ENCODE peak calls at places on chromosomes 5 and 9, in ten cellular contexts. One of them, this sample, is unnamed.

GRCh38 chr5:128534729-128535128 is 3.3 kb downstream of the FBN2 start:
- DNase-seq in psoas muscle: no peak
- DNase-seq in HuH-7: no peak
- DNase-seq in ACHN: no peak
- DNase-seq in activated T-helper 1 cell treated with Interleukin-2 at 50 U/mL for 16 hours: no peak
- DNase-seq in aorta: no peak
- DNase-seq in MV-4-11: no peak
- DNase-seq in posterior cingulate gyrus: no peak
- DNase-seq in substantia nigra: no peak
- DNase-seq in heart right ventricle: peak
- DNase-seq in this sample: no peak

GRCh38 chr9:133135193-133135745 is 14.2 kb upstream of the RALGDS start:
- DNase-seq in psoas muscle: peak
- DNase-seq in HuH-7: no peak
- DNase-seq in ACHN: peak
- DNase-seq in activated T-helper 1 cell treated with Interleukin-2 at 50 U/mL for 16 hours: no peak
- DNase-seq in aorta: peak
- DNase-seq in MV-4-11: no peak
- DNase-seq in posterior cingulate gyrus: peak
- DNase-seq in substantia nigra: no peak
- DNase-seq in heart right ventricle: peak
- DNase-seq in this sample: peak

GRCh38 chr9:88266416-88266815 is 121.8 kb upstream of the SPIN1 start:
- DNase-seq in psoas muscle: no peak
- DNase-seq in HuH-7: no peak
- DNase-seq in ACHN: no peak
- DNase-seq in activated T-helper 1 cell treated with Interleukin-2 at 50 U/mL for 16 hours: no peak
- DNase-seq in aorta: no peak
- DNase-seq in MV-4-11: no peak
- DNase-seq in posterior cingulate gyrus: no peak
- DNase-seq in substantia nigra: no peak
- DNase-seq in heart right ventricle: no peak
- DNase-seq in this sample: no peak

GRCh38 chr5:73120222-73121108 is at the start of gene TMEM171:
- DNase-seq in psoas muscle: peak
- DNase-seq in HuH-7: peak
- DNase-seq in ACHN: peak
- DNase-seq in activated T-helper 1 cell treated with Interleukin-2 at 50 U/mL for 16 hours: no peak
- DNase-seq in aorta: no peak
- DNase-seq in MV-4-11: no peak
- DNase-seq in posterior cingulate gyrus: peak
- DNase-seq in substantia nigra: no peak
- DNase-seq in heart right ventricle: no peak
- DNase-seq in this sample: peak

GRCh38 chr9:4327504-4328191 is 27.8 kb upstream of the GLIS3 start:
- DNase-seq in psoas muscle: no peak
- DNase-seq in HuH-7: no peak
- DNase-seq in ACHN: no peak
- DNase-seq in activated T-helper 1 cell treated with Interleukin-2 at 50 U/mL for 16 hours: no peak
- DNase-seq in aorta: no peak
- DNase-seq in MV-4-11: no peak
- DNase-seq in posterior cingulate gyrus: no peak
- DNase-seq in substantia nigra: no peak
- DNase-seq in heart right ventricle: no peak
- DNase-seq in this sample: no peak

GRCh38 chr9:2479056-2479565 is 142.5 kb upstream of the VLDLR start:
- DNase-seq in psoas muscle: no peak
- DNase-seq in HuH-7: no peak
- DNase-seq in ACHN: no peak
- DNase-seq in activated T-helper 1 cell treated with Interleukin-2 at 50 U/mL for 16 hours: no peak
- DNase-seq in aorta: no peak
- DNase-seq in MV-4-11: no peak
- DNase-seq in posterior cingulate gyrus: no peak
- DNase-seq in substantia nigra: no peak
- DNase-seq in heart right ventricle: no peak
- DNase-seq in this sample: no peak

GRCh38 chr5:157116483-157116954 is 7.7 kb upstream of the HAVCR2 start:
- DNase-seq in psoas muscle: no peak
- DNase-seq in HuH-7: no peak
- DNase-seq in ACHN: no peak
- DNase-seq in activated T-helper 1 cell treated with Interleukin-2 at 50 U/mL for 16 hours: no peak
- DNase-seq in aorta: no peak
- DNase-seq in MV-4-11: no peak
- DNase-seq in posterior cingulate gyrus: no peak
- DNase-seq in substantia nigra: no peak
- DNase-seq in heart right ventricle: no peak
- DNase-seq in this sample: no peak

GRCh38 chr5:167821096-167821590 is 470.3 kb upstream of the WWC1 start:
- DNase-seq in psoas muscle: no peak
- DNase-seq in HuH-7: no peak
- DNase-seq in ACHN: no peak
- DNase-seq in activated T-helper 1 cell treated with Interleukin-2 at 50 U/mL for 16 hours: no peak
- DNase-seq in aorta: no peak
- DNase-seq in MV-4-11: no peak
- DNase-seq in posterior cingulate gyrus: no peak
- DNase-seq in substantia nigra: no peak
- DNase-seq in heart right ventricle: no peak
- DNase-seq in this sample: no peak

GRCh38 chr5:11524188-11524587 is 380.1 kb downstream of the CTNND2 start:
- DNase-seq in psoas muscle: no peak
- DNase-seq in HuH-7: no peak
- DNase-seq in ACHN: no peak
- DNase-seq in activated T-helper 1 cell treated with Interleukin-2 at 50 U/mL for 16 hours: no peak
- DNase-seq in aorta: no peak
- DNase-seq in MV-4-11: no peak
- DNase-seq in posterior cingulate gyrus: no peak
- DNase-seq in substantia nigra: no peak
- DNase-seq in heart right ventricle: no peak
- DNase-seq in this sample: no peak

GRCh38 chr9:136110082-136111061 is 8.3 kb downstream of the TMEM250 start:
- DNase-seq in psoas muscle: no peak
- DNase-seq in HuH-7: no peak
- DNase-seq in ACHN: peak
- DNase-seq in activated T-helper 1 cell treated with Interleukin-2 at 50 U/mL for 16 hours: no peak
- DNase-seq in aorta: no peak
- DNase-seq in MV-4-11: no peak
- DNase-seq in posterior cingulate gyrus: no peak
- DNase-seq in substantia nigra: no peak
- DNase-seq in heart right ventricle: no peak
- DNase-seq in this sample: no peak

GRCh38 chr9:113223963-113224362 is 2.6 kb downstream of the SLC31A1 start:
- DNase-seq in psoas muscle: no peak
- DNase-seq in HuH-7: no peak
- DNase-seq in ACHN: no peak
- DNase-seq in activated T-helper 1 cell treated with Interleukin-2 at 50 U/mL for 16 hours: no peak
- DNase-seq in aorta: no peak
- DNase-seq in MV-4-11: no peak
- DNase-seq in posterior cingulate gyrus: no peak
- DNase-seq in substantia nigra: no peak
- DNase-seq in heart right ventricle: no peak
- DNase-seq in this sample: no peak

GRCh38 chr5:107640568-107640967 is 30.2 kb downstream of the EFNA5 start:
- DNase-seq in psoas muscle: no peak
- DNase-seq in HuH-7: no peak
- DNase-seq in ACHN: no peak
- DNase-seq in activated T-helper 1 cell treated with Interleukin-2 at 50 U/mL for 16 hours: no peak
- DNase-seq in aorta: no peak
- DNase-seq in MV-4-11: no peak
- DNase-seq in posterior cingulate gyrus: no peak
- DNase-seq in substantia nigra: no peak
- DNase-seq in heart right ventricle: no peak
- DNase-seq in this sample: no peak

GRCh38 chr9:16205455-16205854 is 652.6 kb downstream of the CCDC171 start:
- DNase-seq in psoas muscle: no peak
- DNase-seq in HuH-7: no peak
- DNase-seq in ACHN: no peak
- DNase-seq in activated T-helper 1 cell treated with Interleukin-2 at 50 U/mL for 16 hours: no peak
- DNase-seq in aorta: no peak
- DNase-seq in MV-4-11: no peak
- DNase-seq in posterior cingulate gyrus: no peak
- DNase-seq in substantia nigra: no peak
- DNase-seq in heart right ventricle: no peak
- DNase-seq in this sample: no peak

GRCh38 chr5:54002779-54003178 is 307.6 kb downstream of the ARL15 start:
- DNase-seq in psoas muscle: no peak
- DNase-seq in HuH-7: no peak
- DNase-seq in ACHN: no peak
- DNase-seq in activated T-helper 1 cell treated with Interleukin-2 at 50 U/mL for 16 hours: no peak
- DNase-seq in aorta: no peak
- DNase-seq in MV-4-11: no peak
- DNase-seq in posterior cingulate gyrus: no peak
- DNase-seq in substantia nigra: no peak
- DNase-seq in heart right ventricle: no peak
- DNase-seq in this sample: no peak

GRCh38 chr9:32384002-32384363 is 460 bp upstream of the ACO1 start:
- DNase-seq in psoas muscle: no peak
- DNase-seq in HuH-7: no peak
- DNase-seq in ACHN: no peak
- DNase-seq in activated T-helper 1 cell treated with Interleukin-2 at 50 U/mL for 16 hours: no peak
- DNase-seq in aorta: no peak
- DNase-seq in MV-4-11: no peak
- DNase-seq in posterior cingulate gyrus: no peak
- DNase-seq in substantia nigra: no peak
- DNase-seq in heart right ventricle: no peak
- DNase-seq in this sample: no peak

GRCh38 chr5:57895766-57896165 is 413.2 kb upstream of the ACTBL2 start:
- DNase-seq in psoas muscle: no peak
- DNase-seq in HuH-7: no peak
- DNase-seq in ACHN: no peak
- DNase-seq in activated T-helper 1 cell treated with Interleukin-2 at 50 U/mL for 16 hours: no peak
- DNase-seq in aorta: no peak
- DNase-seq in MV-4-11: no peak
- DNase-seq in posterior cingulate gyrus: no peak
- DNase-seq in substantia nigra: no peak
- DNase-seq in heart right ventricle: no peak
- DNase-seq in this sample: no peak

This sample was measured in left cardiac atrium.